ENCODE peak calls at places on chromosomes 4 and X, in eight cellular contexts. L, V, X, U, D, H, C and Q are unnamed samples.

GRCh38 chrX:16643160-16643559 is 6.8 kb upstream of the S100G start:
- DNase-seq in L (no peak), V (no peak), X (no peak), U (peak), D (peak), H (no peak), C (peak), Q (no peak)

GRCh38 chrX:140765043-140765784 is 55.7 kb downstream of the LINC00632 start:
- DNase-seq in L (no peak), V (no peak), X (no peak), U (peak), D (peak), H (no peak), C (peak), Q (peak)

GRCh38 chr4:52579602-52580272 is 79.4 kb downstream of the USP46 start:
- DNase-seq in L (no peak), V (no peak), X (no peak), U (no peak), D (no peak), H (no peak), C (no peak), Q (no peak)

GRCh38 chrX:1391370-1391706 is 575 bp downstream of the SLC25A6 start:
- DNase-seq in L (no peak), V (no peak), X (peak), U (no peak), D (peak), H (no peak), C (no peak), Q (no peak)

GRCh38 chrX:123171781-123172180 is 12.3 kb upstream of the GRIA3 start:
- DNase-seq in L (no peak), V (no peak), X (no peak), U (peak), D (peak), H (no peak), C (no peak), Q (peak)

GRCh38 chrX:46456125-46456922 is 88.9 kb downstream of the ZNF674 start:
- DNase-seq in L (no peak), V (no peak), X (no peak), U (peak), D (no peak), H (no peak), C (no peak), Q (no peak)

GRCh38 chrX:10050481-10050880 is 83.3 kb downstream of the CLDN34 start:
- DNase-seq in L (no peak), V (no peak), X (no peak), U (peak), D (peak), H (no peak), C (peak), Q (peak)

GRCh38 chr4:120053916-120054315 is 12.7 kb downstream of the MAD2L1 start:
- DNase-seq in L (peak), V (no peak), X (no peak), U (no peak), D (no peak), H (no peak), C (no peak), Q (no peak)

GRCh38 chrX:13216139-13216538 is 103.7 kb downstream of the ATXN3L start:
- DNase-seq in L (no peak), V (no peak), X (no peak), U (peak), D (no peak), H (no peak), C (peak), Q (no peak)

GRCh38 chrX:40105791-40106676 is 8.3 kb upstream of the BCOR start:
- DNase-seq in L (peak), V (no peak), X (peak), U (no peak), D (no peak), H (peak), C (no peak), Q (no peak)

GRCh38 chrX:42028113-42028512 is 104.8 kb upstream of the CASK start:
- DNase-seq in L (no peak), V (no peak), X (peak), U (no peak), D (no peak), H (no peak), C (no peak), Q (no peak)

GRCh38 chrX:71118985-71119535 is 664 bp downstream of the MED12 start:
- DNase-seq in L (no peak), V (no peak), X (no peak), U (no peak), D (peak), H (no peak), C (no peak), Q (no peak)

GRCh38 chrX:150088766-150089518 is 150.7 kb upstream of the EOLA2 start:
- DNase-seq in L (no peak), V (no peak), X (no peak), U (no peak), D (no peak), H (no peak), C (no peak), Q (no peak)

GRCh38 chrX:43002526-43003203 is 224.7 kb upstream of the PPP1R2C start:
- DNase-seq in L (peak), V (no peak), X (no peak), U (no peak), D (no peak), H (peak), C (no peak), Q (no peak)

GRCh38 chr4:22848332-22848731 is 155.6 kb downstream of the GBA3 start:
- DNase-seq in L (no peak), V (no peak), X (no peak), U (no peak), D (no peak), H (no peak), C (no peak), Q (no peak)

GRCh38 chrX:153457136-153457825 is 11.4 kb upstream of the TREX2 start:
- DNase-seq in L (no peak), V (no peak), X (no peak), U (no peak), D (no peak), H (no peak), C (no peak), Q (no peak)

GRCh38 chr4:51942108-51942832 is 77.9 kb downstream of the LRRC66 start:
- DNase-seq in L (no peak), V (no peak), X (no peak), U (no peak), D (peak), H (no peak), C (no peak), Q (peak)

DNA sequence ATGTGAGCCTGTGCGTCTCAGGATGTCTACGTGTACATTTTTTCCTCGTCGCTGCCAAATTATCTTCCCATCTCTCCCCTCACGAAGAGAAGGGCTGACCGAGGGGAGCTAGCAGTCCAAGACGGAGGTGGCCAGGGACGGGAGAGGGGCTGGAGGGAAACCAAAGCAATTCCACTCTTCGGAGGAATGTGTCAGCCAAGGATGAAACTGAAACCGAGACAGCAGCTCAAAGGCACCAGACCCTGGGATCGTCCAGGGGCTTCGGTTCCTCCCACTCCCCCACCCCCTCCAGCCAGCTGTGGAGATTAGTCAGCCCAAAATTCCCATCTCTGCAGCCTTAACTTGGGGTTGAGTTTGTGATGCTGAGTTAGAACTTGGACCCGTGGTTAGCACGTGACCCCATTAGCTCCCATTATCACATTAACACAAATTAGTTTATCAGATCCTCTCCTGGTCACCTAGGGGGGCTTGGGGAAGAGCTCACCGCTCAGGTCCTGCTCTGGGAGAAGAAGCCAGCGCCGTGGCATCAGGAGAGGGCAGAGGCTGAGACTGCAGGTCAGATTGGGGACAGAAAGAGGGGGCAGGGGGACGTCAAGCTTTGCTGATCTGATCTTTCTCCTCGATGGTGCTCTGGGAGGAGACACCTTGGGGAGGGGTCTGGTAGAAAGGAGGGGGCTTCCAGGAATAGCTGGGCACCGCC is 8.8 kb upstream of the ELF4 start:
- DNase-seq in L (no peak), V (no peak), X (no peak), U (peak), D (peak), H (no peak), C (peak), Q (peak)
- H3K4me3 ChIP-seq in L (no peak), V (no peak), X (no peak), U (peak), D (peak), H (no peak), C (peak), Q (no peak)

GRCh38 chr4:189092596-189092995 is 848.1 kb upstream of the FRG1 start:
- DNase-seq in L (peak), V (no peak), X (no peak), U (peak), D (no peak), H (no peak), C (peak), Q (peak)

GRCh38 chr4:189088783-189089182 is 851.9 kb upstream of the FRG1 start:
- DNase-seq in L (no peak), V (no peak), X (no peak), U (no peak), D (no peak), H (no peak), C (peak), Q (no peak)

GRCh38 chr4:189087981-189088380 is 852.7 kb upstream of the FRG1 start:
- DNase-seq in L (no peak), V (no peak), X (no peak), U (no peak), D (no peak), H (no peak), C (no peak), Q (no peak)

GRCh38 chr4:189084671-189085070 is 856.0 kb upstream of the FRG1 start:
- DNase-seq in L (peak), V (no peak), X (no peak), U (no peak), D (no peak), H (no peak), C (no peak), Q (no peak)

DNA sequence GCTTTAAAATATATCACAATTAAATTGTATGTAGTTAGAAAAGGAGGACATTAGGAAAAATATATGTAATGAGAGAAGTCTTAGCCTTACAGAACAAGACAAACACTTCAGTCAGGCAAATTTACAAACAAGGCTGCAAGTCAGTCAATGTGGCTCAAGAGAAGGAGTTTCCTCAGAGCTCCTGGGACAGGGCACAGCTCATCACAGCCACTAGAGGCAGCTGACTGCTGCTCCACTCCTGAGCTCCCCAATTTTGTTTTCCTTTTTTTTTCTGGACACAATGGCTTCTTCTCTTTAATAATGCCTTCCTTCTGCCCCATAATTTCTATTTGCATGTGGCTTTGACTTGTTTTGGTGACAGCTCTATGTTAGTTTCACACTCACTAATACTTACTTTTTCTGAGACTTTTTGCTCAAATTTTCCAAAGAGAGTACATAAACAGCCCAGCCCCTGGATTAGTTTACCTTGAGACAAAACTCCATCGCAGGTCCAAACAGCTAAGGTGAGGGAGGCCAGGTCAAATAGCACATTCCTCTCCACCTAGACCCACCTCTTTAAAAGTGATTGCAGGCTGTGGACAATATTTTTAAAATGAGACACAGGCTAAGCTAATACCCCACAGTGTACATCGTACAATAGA is 850.4 kb upstream of the FRG1 start:
- DNase-seq in L (peak), V (no peak), X (peak), U (peak), D (no peak), H (no peak), C (peak), Q (no peak)
- TF ChIP-seq CTCF in L (peak), V (no peak), X (peak), U (peak), D (no peak), H (no peak), C (peak), Q (peak)

GRCh38 chrX:129653181-129653984 is 1.4 kb downstream of the APLN start:
- DNase-seq in L (no peak), V (no peak), X (no peak), U (no peak), D (no peak), H (no peak), C (no peak), Q (no peak)
- H3K4me3 ChIP-seq in L (no peak), V (peak), X (peak), U (peak), D (no peak), H (peak), C (peak), Q (no peak)

GRCh38 chrX:119638725-119639471 is 32.7 kb upstream of the NKRF start:
- DNase-seq in L (no peak), V (no peak), X (no peak), U (no peak), D (no peak), H (peak), C (peak), Q (no peak)
- TF ChIP-seq CTCF in L (no peak), V (no peak), X (no peak), U (no peak), D (no peak), H (no peak), C (no peak), Q (no peak)

GRCh38 chrX:23919706-23920320 is 12.0 kb downstream of the CXorf58 start:
- DNase-seq in L (no peak), V (no peak), X (no peak), U (peak), D (peak), H (no peak), C (no peak), Q (no peak)
- H3K4me3 ChIP-seq in L (no peak), V (no peak), X (no peak), U (no peak), D (no peak), H (no peak), C (no peak), Q (no peak)

GRCh38 chrX:112368371-112368770 is 285.8 kb upstream of the TRPC5 start:
- DNase-seq in L (peak), V (no peak), X (peak), U (no peak), D (no peak), H (no peak), C (no peak), Q (no peak)
- TF ChIP-seq CTCF in L (peak), V (no peak), X (peak), U (no peak), D (no peak), H (peak), C (peak), Q (peak)

GRCh38 chrX:24023972-24024664 is 2.9 kb downstream of the KLHL15 start:
- DNase-seq in L (peak), V (no peak), X (no peak), U (peak), D (peak), H (peak), C (peak), Q (peak)

GRCh38 chrX:24023538-24023937 is 3.4 kb downstream of the KLHL15 start:
- DNase-seq in L (no peak), V (no peak), X (no peak), U (no peak), D (no peak), H (no peak), C (no peak), Q (no peak)

GRCh38 chrX:24020280-24020876 is 6.6 kb downstream of the KLHL15 start:
- DNase-seq in L (no peak), V (no peak), X (no peak), U (peak), D (peak), H (no peak), C (peak), Q (no peak)

GRCh38 chrX:24017674-24018073 is 9.3 kb downstream of the KLHL15 start:
- DNase-seq in L (no peak), V (no peak), X (no peak), U (no peak), D (no peak), H (no peak), C (no peak), Q (no peak)

GRCh38 chrX:24019448-24019847 is 7.5 kb downstream of the KLHL15 start:
- DNase-seq in L (no peak), V (no peak), X (no peak), U (no peak), D (no peak), H (peak), C (no peak), Q (no peak)
- H3K4me3 ChIP-seq in L (no peak), V (no peak), X (no peak), U (no peak), D (no peak), H (no peak), C (no peak), Q (no peak)

GRCh38 chr4:151532001-151532708 is 123.2 kb downstream of the FHIP1A start:
- DNase-seq in L (peak), V (no peak), X (no peak), U (no peak), D (no peak), H (no peak), C (no peak), Q (no peak)
- TF ChIP-seq CTCF in L (no peak), V (no peak), X (no peak), U (no peak), D (no peak), H (no peak), C (no peak), Q (no peak)